ENCODE peak calls at places on chromosomes 4 and X, in seven cellular contexts. X, G, L, Q, D, T and O are unnamed samples.

GRCh38 chr4:186825069-186825468 is 101.4 kb upstream of the FAT1 start:
- DNase-seq in G (no peak), D (no peak), T (no peak), X (no peak), Q (no peak), L (no peak), O (no peak)

GRCh38 chr4:165378398-165378762 is 428 bp upstream of the CPE start:
- DNase-seq in Q (no peak), G (no peak), T (no peak), D (no peak), L (no peak), X (no peak), O (no peak)

GRCh38 chr4:112213850-112214249 is 17.7 kb upstream of the AP1AR start:
- DNase-seq in D (peak; percentile 28), X (no peak), L (no peak), Q (peak; percentile 90), T (peak; percentile 81), G (no peak), O (no peak)

GRCh38 chr4:10285028-10285427 is 168.4 kb upstream of the WDR1 start:
- DNase-seq in T (no peak), D (peak; percentile 77), X (no peak), Q (no peak), L (no peak), G (no peak), O (no peak)

GRCh38 chrX:153380691-153381090 is 20.5 kb downstream of the PNMA6E start:
- DNase-seq in D (peak; percentile 2), X (no peak), G (no peak), L (no peak), Q (no peak), T (no peak), O (no peak)

GRCh38 chrX:49884290-49884862 is 5.1 kb downstream of the USP27X start:
- DNase-seq in Q (peak; percentile 35), X (peak; percentile 35), L (peak; percentile 70), G (peak; percentile 73), T (peak; percentile 51), D (peak; percentile 72), O (peak; percentile 87)

GRCh38 chr4:82644731-82645126 is 82.9 kb upstream of the TMEM150C start:
- DNase-seq in X (no peak), D (no peak), L (no peak), G (no peak), T (no peak), Q (no peak), O (no peak)

GRCh38 chr4:173325007-173325736 is 9.0 kb downstream of the HMGB2 start:
- DNase-seq in X (no peak), L (no peak), D (no peak), Q (no peak), G (no peak), T (no peak), O (no peak)

GRCh38 chr4:157837071-157837470 is 335.8 kb downstream of the GASK1B start:
- DNase-seq in Q (no peak), X (no peak), T (no peak), D (no peak), L (no peak), G (no peak), O (no peak)

GRCh38 chr4:115028682-115029385 is 84.6 kb downstream of the NDST4 start:
- DNase-seq in L (no peak), Q (no peak), X (no peak), G (no peak), T (no peak), D (no peak), O (peak; percentile 6)

GRCh38 chrX:147981038-147981752 is at the start of gene FMR1NB:
- DNase-seq in X (no peak), T (no peak), D (no peak), Q (no peak), G (no peak), L (no peak), O (no peak)

GRCh38 chrX:9651737-9652136 is 113.9 kb downstream of the GPR143 start:
- DNase-seq in D (peak; percentile 8), Q (no peak), X (no peak), T (no peak), G (no peak), L (no peak), O (no peak)

GRCh38 chrX:38206036-38206435 is 14.6 kb downstream of the SRPX start:
- DNase-seq in X (no peak), Q (peak; percentile 52), L (no peak), D (no peak), G (no peak), T (peak; percentile 46), O (peak; percentile 6)

GRCh38 chrX:39470588-39471155 is 627.1 kb downstream of the BCOR start:
- DNase-seq in D (no peak), Q (peak; percentile 45), X (no peak), T (no peak), L (no peak), G (no peak), O (no peak)

GRCh38 chr4:39932776-39933402 is 44.8 kb downstream of the PDS5A start:
- DNase-seq in X (no peak), T (peak; percentile 55), L (no peak), G (no peak), D (peak; percentile 6), Q (no peak), O (no peak)

GRCh38 chr4:76624271-76624681 is 189.2 kb downstream of the SHROOM3 start:
- DNase-seq in T (peak; percentile 99), G (peak; percentile 46), L (no peak), Q (peak; percentile 94), D (peak; percentile 98), X (peak; percentile 26), O (peak; percentile 91)

GRCh38 chr4:83535520-83535944 is 376 bp upstream of the GPAT3 start:
- DNase-seq in L (peak; percentile 52), D (peak; percentile 58), Q (peak; percentile 76), X (peak; percentile 21), T (peak; percentile 73), G (peak; percentile 50), O (peak; percentile 48)

GRCh38 chr4:134072137-134072536 is 129.5 kb downstream of the PABPC4L start:
- DNase-seq in L (no peak), Q (no peak), X (no peak), D (no peak), T (no peak), G (no peak), O (no peak)

GRCh38 chr4:110475881-110476818 is at the start of gene ENPEP:
- DNase-seq in L (no peak), Q (peak; percentile 36), D (peak; percentile 76), T (no peak), G (peak; percentile 55), X (no peak), O (peak; percentile 84)

GRCh38 chr4:52550186-52550585 is 108.9 kb downstream of the USP46 start:
- DNase-seq in Q (no peak), X (peak; percentile 20), D (no peak), L (no peak), T (no peak), G (no peak), O (peak; percentile 44)

DNA sequence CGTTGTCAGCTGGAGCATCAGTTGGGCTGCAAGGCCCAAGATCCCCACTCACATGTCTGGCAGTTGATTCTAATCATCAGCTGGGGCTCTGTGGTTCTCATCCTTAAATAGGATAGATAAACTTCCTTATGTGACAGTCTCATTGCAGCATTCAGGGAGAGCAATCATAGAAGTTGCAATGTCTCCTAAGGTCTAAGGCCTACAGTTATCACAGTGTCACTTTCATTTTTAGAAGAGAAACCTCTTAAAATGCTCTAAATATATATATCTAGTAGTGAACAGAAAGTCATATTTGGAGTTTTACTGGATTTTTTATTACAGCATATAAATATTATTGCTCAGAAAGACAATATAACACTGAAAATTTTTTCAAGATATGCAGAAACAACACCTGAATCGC is 226.0 kb upstream of the PPP1R2C start:
- DNase-seq in T (no peak), L (no peak), D (no peak), Q (no peak), X (no peak), G (no peak), O (no peak)
- H2BK5ac ChIP-seq in T (no peak overlapping the region), L (peak overlapping the region; percentile 23), D (no peak overlapping the region), Q (no peak overlapping the region), X (no peak overlapping the region), G (no peak overlapping the region), O (no peak overlapping the region)

GRCh38 chrX:7191681-7192110 is 43.7 kb upstream of the PUDP start:
- DNase-seq in Q (peak; percentile 5), L (peak; percentile 45), X (no peak), T (no peak), D (peak; percentile 13), G (peak; percentile 69), O (peak; percentile 78)
- H2BK5ac ChIP-seq in Q (no peak overlapping the region), L (no peak overlapping the region), X (no peak overlapping the region), T (no peak overlapping the region), D (no peak overlapping the region), G (no peak overlapping the region), O (no peak overlapping the region)

GRCh38 chr4:1870578-1871443 is at the start of gene NSD2:
- DNase-seq in L (peak; percentile 93), T (peak; percentile 88), X (peak; percentile 88), D (peak; percentile 87), Q (peak; percentile 87), G (peak; percentile 77), O (peak; percentile 91)

GRCh38 chr4:1868912-1869311 is 2.3 kb upstream of the NSD2 start:
- DNase-seq in T (no peak), D (no peak), X (no peak), G (no peak), Q (no peak), L (no peak), O (no peak)

GRCh38 chr4:1869530-1870327 is 1.5 kb upstream of the NSD2 start:
- DNase-seq in L (no peak), G (no peak), D (peak; percentile 2), T (no peak), X (no peak), Q (no peak), O (no peak)

GRCh38 chr4:1871471-1872021 is 353 bp downstream of the NSD2 start:
- DNase-seq in Q (no peak), L (peak; percentile 73), X (peak; percentile 59), T (no peak), G (peak; percentile 49), D (peak; percentile 13), O (peak; percentile 47)

GRCh38 chr4:1870328-1870577 is 940 bp upstream of the NSD2 start:
- DNase-seq in D (peak; percentile 91), L (no peak), X (no peak), Q (peak; percentile 66), T (peak; percentile 87), G (peak; percentile 93), O (peak; percentile 93)
- H2BK5ac ChIP-seq in D (peak overlapping the region; percentile 39), L (no peak overlapping the region), X (peak overlapping the region; percentile 77), Q (peak overlapping the region; percentile 94), T (peak overlapping the region; percentile 58), G (no peak overlapping the region), O (no peak overlapping the region)

GRCh38 chr4:70306101-70306500 is 28.7 kb upstream of the CABS1 start:
- DNase-seq in X (no peak), G (no peak), Q (no peak), D (no peak), L (no peak), T (no peak), O (no peak)
- H2BK5ac ChIP-seq in X (no peak overlapping the region), G (no peak overlapping the region), Q (no peak overlapping the region), D (no peak overlapping the region), L (no peak overlapping the region), T (no peak overlapping the region), O (no peak overlapping the region)

DNA sequence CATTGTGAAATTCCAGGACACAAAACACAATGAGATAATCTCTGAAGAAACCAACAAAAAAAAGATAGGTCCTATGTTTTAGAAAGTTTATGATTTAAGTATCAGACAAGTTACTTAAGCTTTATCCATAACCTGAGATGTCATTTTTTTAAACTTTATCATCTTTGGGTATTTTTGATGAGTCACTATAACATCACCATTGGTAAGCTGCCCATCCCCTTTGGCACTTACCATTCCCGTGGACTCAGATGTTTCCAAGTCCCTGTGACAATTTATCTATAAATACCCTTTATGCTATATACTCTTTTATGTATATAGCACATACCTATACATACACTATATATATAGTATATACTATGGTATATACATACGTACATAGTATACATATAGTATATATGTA is 198.9 kb upstream of the GEMIN8 start:
- DNase-seq in T (no peak), G (no peak), X (no peak), Q (no peak), D (no peak), L (no peak), O (no peak)
- H2BK5ac ChIP-seq in T (no peak overlapping the region), G (no peak overlapping the region), X (no peak overlapping the region), Q (no peak overlapping the region), D (no peak overlapping the region), L (no peak overlapping the region), O (no peak overlapping the region)